ENCODE peak calls at places on chromosome 21, in nine cellular contexts. V is uterus; Z is heart left ventricle; B is heart right ventricle; C is CD8-positive, alpha-beta T cell; X is adrenal gland; G is endothelial cell; W is IMR-90; Y is GM13977. T is an unnamed sample.

GRCh38 chr21:16304700-16305099 is 574.9 kb downstream of the USP25 start:
- DNase-seq in V (no peak), Z (no peak), B (no peak), C (no peak), X (no peak), G (no peak), W (no peak), Y (no peak), T (no peak)

GRCh38 chr21:39251326-39251725 is 62.1 kb downstream of the BRWD1 start:
- DNase-seq in V (no peak), Z (no peak), B (no peak), C (no peak), X (no peak), G (no peak), W (peak; percentile 24), Y (no peak), T (no peak)

GRCh38 chr21:35208810-35209517 is 159.9 kb upstream of the RUNX1 start:
- DNase-seq in V (no peak), Z (peak; percentile 61), B (no peak), C (no peak), X (no peak), G (no peak), W (peak; percentile 91), Y (no peak), T (no peak)

GRCh38 chr21:19523731-19524130 is 1120.1 kb upstream of the TMPRSS15 start:
- DNase-seq in V (no peak), Z (no peak), B (no peak), C (no peak), X (no peak), G (no peak), W (no peak), Y (no peak), T (no peak)

GRCh38 chr21:17406202-17406601 is 106.6 kb upstream of the CXADR start:
- DNase-seq in V (no peak), Z (no peak), B (no peak), C (no peak), X (no peak), G (no peak), W (no peak), Y (no peak), T (no peak)

GRCh38 chr21:40335689-40336088 is 468.5 kb downstream of the PCP4 start:
- DNase-seq in V (no peak), Z (no peak), B (no peak), C (no peak), X (no peak), G (no peak), W (no peak), Y (no peak), T (no peak)

GRCh38 chr21:40757366-40757765 is 89.6 kb downstream of the DSCAM start:
- DNase-seq in V (no peak), Z (no peak), B (no peak), C (no peak), X (no peak), G (no peak), W (no peak), Y (no peak), T (no peak)

GRCh38 chr21:46424062-46424591 is 34.6 kb upstream of the DIP2A start:
- DNase-seq in V (no peak), Z (no peak), B (no peak), C (peak; percentile 47), X (no peak), G (peak; percentile 25), W (no peak), Y (no peak), T (no peak)

GRCh38 chr21:35578350-35578782 is 482.0 kb downstream of the SETD4 start:
- DNase-seq in V (no peak), Z (no peak), B (no peak), C (no peak), X (no peak), G (no peak), W (peak; percentile 93), Y (no peak), T (no peak)

GRCh38 chr21:34722684-34723300 is 54.0 kb downstream of the CLIC6 start:
- DNase-seq in V (no peak), Z (no peak), B (no peak), C (peak; percentile 41), X (no peak), G (peak; percentile 34), W (no peak), Y (peak; percentile 39), T (peak; percentile 58)

GRCh38 chr21:16709866-16710550 is 802.8 kb upstream of the CXADR start:
- DNase-seq in V (peak; percentile 44), Z (no peak), B (peak; percentile 4), C (no peak), X (peak; percentile 29), G (no peak), W (peak; percentile 77), Y (no peak), T (no peak)

GRCh38 chr21:25133939-25134338 is 473.3 kb downstream of the MRPL39 start:
- DNase-seq in V (no peak), Z (no peak), B (no peak), C (no peak), X (no peak), G (no peak), W (peak; percentile 57), Y (no peak), T (no peak)

GRCh38 chr21:40835179-40835694 is 11.7 kb downstream of the DSCAM start:
- DNase-seq in V (no peak), Z (no peak), B (no peak), C (no peak), X (no peak), G (no peak), W (no peak), Y (no peak), T (no peak)

GRCh38 chr21:40049959-40050290 is 182.7 kb downstream of the PCP4 start:
- DNase-seq in V (no peak), Z (no peak), B (no peak), C (no peak), X (no peak), G (no peak), W (no peak), Y (no peak), T (no peak)

GRCh38 chr21:8989261-8989882 is 1532.0 kb upstream of the TPTE start:
- DNase-seq in V (no peak), Z (no peak), B (no peak), C (no peak), X (no peak), G (peak; percentile 29), W (no peak), Y (peak; percentile 42), T (no peak)

GRCh38 chr21:23152130-23152529 is 2153.9 kb downstream of the NCAM2 start:
- DNase-seq in V (no peak), Z (no peak), B (no peak), C (no peak), X (no peak), G (no peak), W (no peak), Y (no peak), T (no peak)

GRCh38 chr21:46000731-46001641 is 19.4 kb downstream of the COL6A1 start:
- DNase-seq in V (peak; percentile 42), Z (peak; percentile 31), B (peak; percentile 4), C (peak; percentile 3), X (peak; percentile 10), G (no peak), W (no peak), Y (no peak), T (no peak)

DNA sequence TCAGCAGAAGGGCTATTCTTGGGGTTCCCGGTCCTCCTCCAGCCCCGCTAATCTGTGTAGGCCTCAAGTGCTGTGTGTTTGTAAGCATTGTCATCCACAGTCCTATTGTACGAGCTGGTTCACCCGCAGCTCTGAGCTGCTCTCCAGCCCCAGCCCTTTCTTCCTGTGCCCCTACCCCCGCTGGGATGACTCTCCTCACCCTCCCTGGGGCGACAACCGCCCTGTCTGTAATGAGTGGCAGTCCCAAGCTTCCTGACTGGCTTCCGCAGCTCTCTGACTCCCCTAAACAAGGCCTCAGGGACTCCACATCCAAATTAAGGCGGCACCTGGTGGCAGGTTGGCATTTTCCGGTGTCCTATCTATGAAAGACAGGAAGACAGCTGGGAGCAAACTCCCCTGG is 45.8 kb downstream of the TFF3 start:
- DNase-seq in V (no peak), Z (no peak), B (no peak), C (no peak), X (no peak), G (no peak), W (no peak), Y (no peak), T (no peak)
- TF ChIP-seq CTCF in V (no peak), Z (no peak), B (no peak), C (no peak), X (no peak), G (no peak), W (no peak), Y (no peak), T (no peak)

GRCh38 chr21:44752701-44753235 is 41.4 kb upstream of the TSPEAR start:
- DNase-seq in V (no peak), Z (no peak), B (no peak), C (no peak), X (no peak), G (no peak), W (no peak), Y (no peak), T (no peak)
- TF ChIP-seq CTCF in V (no peak), Z (no peak), B (no peak), C (no peak), X (no peak), G (no peak), W (no peak), Y (no peak), T (no peak)

GRCh38 chr21:43727571-43728466 is 8.9 kb downstream of the PDXK start:
- DNase-seq in V (peak; percentile 53), Z (peak; percentile 66), B (no peak), C (no peak), X (peak; percentile 73), G (no peak), W (peak; percentile 22), Y (no peak), T (no peak)
- TF ChIP-seq CTCF in V (no peak), Z (no peak), B (no peak), C (no peak), X (no peak), G (no peak), W (no peak), Y (no peak), T (no peak)

GRCh38 chr21:33488936-33489335 is 2.6 kb downstream of the DNAJC28 start:
- DNase-seq in V (no peak), Z (no peak), B (no peak), C (no peak), X (no peak), G (no peak), W (no peak), Y (no peak), T (no peak)

GRCh38 chr21:33490991-33491372 is 534 bp downstream of the DNAJC28 start:
- DNase-seq in V (no peak), Z (no peak), B (no peak), C (no peak), X (no peak), G (no peak), W (no peak), Y (no peak), T (no peak)

GRCh38 chr21:33491373-33492102 is at the start of gene DNAJC28:
- DNase-seq in V (peak; percentile 94), Z (peak; percentile 95), B (peak; percentile 95), C (peak; percentile 95), X (peak; percentile 93), G (peak; percentile 93), W (peak; percentile 89), Y (peak; percentile 94), T (peak; percentile 96)

GRCh38 chr21:33492571-33492970 is 1.1 kb upstream of the DNAJC28 start:
- DNase-seq in V (no peak), Z (no peak), B (no peak), C (no peak), X (no peak), G (no peak), W (peak; percentile 57), Y (no peak), T (no peak)

GRCh38 chr21:33487996-33488395 is 3.5 kb downstream of the DNAJC28 start:
- DNase-seq in V (no peak), Z (no peak), B (no peak), C (no peak), X (no peak), G (no peak), W (no peak), Y (no peak), T (no peak)
- TF ChIP-seq CTCF in V (no peak), Z (no peak), B (no peak), C (no peak), X (no peak), G (no peak), W (no peak), Y (no peak), T (no peak)